ENCODE peak calls at places on chromosomes 2 and 18, in four cellular contexts. One of them, this sample, is unnamed.

GRCh38 chr2:2830576-2830975 is 499.5 kb upstream of the MYT1L start:
- DNase-seq in HCT116: no peak
- DNase-seq in K562: no peak
- DNase-seq in GM12878: no peak
- DNase-seq in this sample: no peak

GRCh38 chr2:18924905-18925691 is 335.7 kb upstream of the NT5C1B start:
- DNase-seq in HCT116: no peak
- DNase-seq in K562: no peak
- DNase-seq in GM12878: no peak
- DNase-seq in this sample: no peak

GRCh38 chr18:32764611-32765244 is 8.1 kb downstream of the KLHL14 start:
- DNase-seq in HCT116: no peak
- DNase-seq in K562: no peak
- DNase-seq in GM12878: no peak
- DNase-seq in this sample: no peak

GRCh38 chr18:52936931-52937330 is 596.9 kb downstream of the DCC start:
- DNase-seq in HCT116: no peak
- DNase-seq in K562: no peak
- DNase-seq in GM12878: no peak
- DNase-seq in this sample: no peak

GRCh38 chr2:183105402-183106134 is 18.7 kb upstream of the NUP35 start:
- DNase-seq in HCT116: no peak
- DNase-seq in K562: no peak
- DNase-seq in GM12878: no peak
- DNase-seq in this sample: no peak

GRCh38 chr2:68000170-68000825 is 62.5 kb downstream of the C1D start:
- DNase-seq in HCT116: no peak
- DNase-seq in K562: no peak
- DNase-seq in GM12878: no peak
- DNase-seq in this sample: no peak

GRCh38 chr2:51103205-51103604 is 71.3 kb upstream of the NRXN1 start:
- DNase-seq in HCT116: peak
- DNase-seq in K562: no peak
- DNase-seq in GM12878: no peak
- DNase-seq in this sample: peak

GRCh38 chr2:13056259-13056843 is 339.6 kb downstream of the TRIB2 start:
- DNase-seq in HCT116: no peak
- DNase-seq in K562: no peak
- DNase-seq in GM12878: no peak
- DNase-seq in this sample: no peak

GRCh38 chr2:235333076-235333475 is 160.8 kb upstream of the AGAP1 start:
- DNase-seq in HCT116: no peak
- DNase-seq in K562: no peak
- DNase-seq in GM12878: no peak
- DNase-seq in this sample: no peak

GRCh38 chr18:62389761-62390481 is 64.8 kb downstream of the TNFRSF11A start:
- DNase-seq in HCT116: no peak
- DNase-seq in K562: no peak
- DNase-seq in GM12878: no peak
- DNase-seq in this sample: no peak

GRCh38 chr2:175941699-175942098 is 60.4 kb downstream of the LNPK start:
- DNase-seq in HCT116: no peak
- DNase-seq in K562: no peak
- DNase-seq in GM12878: no peak
- DNase-seq in this sample: no peak

GRCh38 chr2:206241767-206242166 is 32.7 kb upstream of the ZDBF2 start:
- DNase-seq in HCT116: no peak
- DNase-seq in K562: no peak
- DNase-seq in GM12878: no peak
- DNase-seq in this sample: no peak

GRCh38 chr2:224579411-224579810 is 5.8 kb downstream of the CUL3 start:
- DNase-seq in HCT116: no peak
- DNase-seq in K562: no peak
- DNase-seq in GM12878: no peak
- DNase-seq in this sample: no peak

GRCh38 chr2:137897082-137897481 is 67.2 kb upstream of the HNMT start:
- DNase-seq in HCT116: no peak
- DNase-seq in K562: no peak
- DNase-seq in GM12878: no peak
- DNase-seq in this sample: no peak

GRCh38 chr2:108492364-108492763 is 41.9 kb upstream of the LIMS1 start:
- DNase-seq in HCT116: no peak
- DNase-seq in K562: no peak
- DNase-seq in GM12878: no peak
- DNase-seq in this sample: no peak

GRCh38 chr2:208643145-208643544 is 236.6 kb downstream of the PTH2R start:
- DNase-seq in HCT116: no peak
- DNase-seq in K562: no peak
- DNase-seq in GM12878: no peak
- DNase-seq in this sample: no peak

GRCh38 chr2:173589604-173590277 is 235.1 kb downstream of the CDCA7 start:
- DNase-seq in HCT116: peak
- DNase-seq in K562: no peak
- DNase-seq in GM12878: no peak
- DNase-seq in this sample: no peak

GRCh38 chr18:45340884-45341283 is 274.4 kb upstream of the SLC14A2 start:
- DNase-seq in HCT116: no peak
- DNase-seq in K562: no peak
- DNase-seq in GM12878: no peak
- DNase-seq in this sample: no peak

GRCh38 chr18:801137-801536 is 10.9 kb downstream of the YES1 start:
- DNase-seq in HCT116: no peak
- DNase-seq in K562: no peak
- DNase-seq in GM12878: no peak
- DNase-seq in this sample: no peak

GRCh38 chr18:52200891-52201663 is 138.9 kb upstream of the DCC start:
- DNase-seq in HCT116: no peak
- DNase-seq in K562: no peak
- DNase-seq in GM12878: no peak
- DNase-seq in this sample: no peak

GRCh38 chr2:126704434-126705165 is 48.6 kb downstream of the GYPC start:
- DNase-seq in HCT116: no peak
- DNase-seq in K562: no peak
- DNase-seq in GM12878: no peak
- DNase-seq in this sample: no peak

GRCh38 chr2:218343591-218343990 is 13.1 kb upstream of the CATIP start:
- DNase-seq in HCT116: no peak
- DNase-seq in K562: no peak
- DNase-seq in GM12878: no peak
- DNase-seq in this sample: no peak

GRCh38 chr2:131047275-131047652 is 46.0 kb downstream of the FAM168B start:
- DNase-seq in HCT116: no peak
- DNase-seq in K562: no peak
- DNase-seq in GM12878: no peak
- DNase-seq in this sample: no peak

GRCh38 chr18:4004176-4004829 is 450.8 kb downstream of the DLGAP1 start:
- DNase-seq in HCT116: peak
- DNase-seq in K562: no peak
- DNase-seq in GM12878: no peak
- DNase-seq in this sample: no peak

GRCh38 chr2:162928356-162928755 is 89.8 kb upstream of the KCNH7 start:
- DNase-seq in HCT116: no peak
- DNase-seq in K562: no peak
- DNase-seq in GM12878: no peak
- DNase-seq in this sample: no peak

GRCh38 chr18:26901020-26901419 is 35.5 kb upstream of the AQP4 start:
- DNase-seq in HCT116: no peak
- DNase-seq in K562: no peak
- DNase-seq in GM12878: no peak
- DNase-seq in this sample: no peak

GRCh38 chr2:197799072-197799471 is 5.3 kb upstream of the PLCL1 start:
- DNase-seq in HCT116: no peak
- DNase-seq in K562: no peak
- DNase-seq in GM12878: no peak
- DNase-seq in this sample: no peak

GRCh38 chr18:42048150-42048549 is 93.1 kb downstream of the PIK3C3 start:
- DNase-seq in HCT116: no peak
- DNase-seq in K562: no peak
- DNase-seq in GM12878: no peak
- DNase-seq in this sample: no peak

GRCh38 chr2:162013514-162014205 is 60.4 kb downstream of the DPP4 start:
- DNase-seq in HCT116: no peak
- DNase-seq in K562: no peak
- DNase-seq in GM12878: no peak
- DNase-seq in this sample: no peak

GRCh38 chr2:13558368-13558767 is 841.6 kb downstream of the TRIB2 start:
- DNase-seq in HCT116: no peak
- DNase-seq in K562: no peak
- DNase-seq in GM12878: no peak
- DNase-seq in this sample: no peak

GRCh38 chr2:71711470-71711857 is 258.1 kb downstream of the DYSF start:
- DNase-seq in HCT116: no peak
- DNase-seq in K562: no peak
- DNase-seq in GM12878: no peak
- DNase-seq in this sample: no peak
- TF ChIP-seq EGR1 in HCT116: no peak
- TF ChIP-seq EGR1 in K562: no peak
- TF ChIP-seq EGR1 in GM12878: no peak
- TF ChIP-seq EGR1 in this sample: no peak

GRCh38 chr18:31686572-31686971 is 2.2 kb upstream of the B4GALT6 start:
- DNase-seq in HCT116: no peak
- DNase-seq in K562: no peak
- DNase-seq in GM12878: no peak
- DNase-seq in this sample: no peak
- H3K4me2 ChIP-seq in HCT116: peak
- H3K4me2 ChIP-seq in K562: no peak
- H3K4me2 ChIP-seq in GM12878: peak
- H3K4me2 ChIP-seq in this sample: peak

GRCh38 chr2:80530442-80531064 is 226.0 kb upstream of the LRRTM1 start:
- DNase-seq in HCT116: no peak
- DNase-seq in K562: no peak
- DNase-seq in GM12878: peak
- DNase-seq in this sample: no peak

GRCh38 chr2:80527119-80527518 is 222.6 kb upstream of the LRRTM1 start:
- DNase-seq in HCT116: no peak
- DNase-seq in K562: no peak
- DNase-seq in GM12878: peak
- DNase-seq in this sample: no peak

GRCh38 chr2:80529466-80530165 is 225.1 kb upstream of the LRRTM1 start:
- DNase-seq in HCT116: no peak
- DNase-seq in K562: no peak
- DNase-seq in GM12878: peak
- DNase-seq in this sample: no peak

GRCh38 chr2:80519699-80520291 is 215.2 kb upstream of the LRRTM1 start:
- DNase-seq in HCT116: no peak
- DNase-seq in K562: no peak
- DNase-seq in GM12878: no peak
- DNase-seq in this sample: no peak

GRCh38 chr2:80525152-80525551 is 220.6 kb upstream of the LRRTM1 start:
- DNase-seq in HCT116: no peak
- DNase-seq in K562: no peak
- DNase-seq in GM12878: peak
- DNase-seq in this sample: no peak
- TF ChIP-seq EGR1 in HCT116: no peak
- TF ChIP-seq EGR1 in K562: no peak
- TF ChIP-seq EGR1 in GM12878: no peak
- TF ChIP-seq EGR1 in this sample: no peak

GRCh38 chr2:219400562-219400961 is 12.8 kb upstream of the DNPEP start:
- DNase-seq in HCT116: no peak
- DNase-seq in K562: no peak
- DNase-seq in GM12878: no peak
- DNase-seq in this sample: no peak
- H3K4me2 ChIP-seq in HCT116: no peak
- H3K4me2 ChIP-seq in K562: no peak
- H3K4me2 ChIP-seq in GM12878: no peak
- H3K4me2 ChIP-seq in this sample: no peak

DNA sequence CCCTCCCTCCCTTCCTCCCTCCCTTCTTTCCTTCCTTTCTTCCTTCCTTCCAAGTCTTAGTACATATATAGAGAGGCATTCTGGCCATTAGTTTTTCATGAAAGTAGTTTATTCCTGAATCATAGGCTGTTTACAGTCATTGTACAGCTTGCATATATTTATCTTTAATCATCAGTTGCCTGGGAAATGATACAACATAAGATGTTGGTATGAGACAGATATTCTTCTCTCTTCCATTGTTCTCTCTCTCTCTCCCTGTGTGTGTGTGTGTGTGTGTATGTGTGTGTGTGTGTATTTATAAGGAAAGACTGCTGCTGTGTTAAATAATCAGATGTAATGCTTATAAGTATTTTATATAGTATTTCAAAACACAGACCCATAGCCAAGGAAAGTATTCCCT is 289.8 kb upstream of the UBE2E3 start:
- DNase-seq in HCT116: no peak
- DNase-seq in K562: no peak
- DNase-seq in GM12878: no peak
- DNase-seq in this sample: no peak
- TF ChIP-seq EGR1 in HCT116: no peak
- TF ChIP-seq EGR1 in K562: no peak
- TF ChIP-seq EGR1 in GM12878: no peak
- TF ChIP-seq EGR1 in this sample: no peak